ENCODE peak calls at places on chromosomes 7 and 10, in nine cellular contexts. X, B, M, G, Y, Q, R, O and S are unnamed samples. For H3K4me1 and H3K27me3, the result is how much of the 10 kb centered on the place peaks cover.

GRCh38 chr7:127512587-127512986 is 72.8 kb downstream of the GCC1 start:
- DNase-seq in O (no peak), M (no peak), Q (no peak), X (no peak), Y (no peak), B (no peak), G (peak), R (no peak), S (no peak)

GRCh38 chr10:1520909-1521565 is 216.3 kb downstream of the ADARB2 start:
- DNase-seq in B (no peak), G (no peak), X (no peak), O (no peak), Q (no peak), Y (no peak), M (no peak), R (no peak), S (no peak)

GRCh38 chr10:31000071-31000787 is 31.4 kb downstream of the ZNF438 start:
- DNase-seq in O (no peak), R (no peak), X (no peak), G (no peak), Q (no peak), B (no peak), M (no peak), Y (no peak), S (no peak)

GRCh38 chr7:4882169-4882741 is 1.3 kb downstream of the RADIL start:
- DNase-seq in O (peak), G (peak), B (peak), R (peak), M (peak), Y (no peak), Q (peak), X (no peak), S (peak)

GRCh38 chr10:77501152-77501845 is 136.3 kb downstream of the KCNMA1 start:
- DNase-seq in Q (no peak), M (no peak), G (no peak), X (peak), B (no peak), O (no peak), Y (peak), R (no peak), S (no peak)

GRCh38 chr7:35694161-35694783 is 663 bp downstream of the HERPUD2 start:
- DNase-seq in X (no peak), R (no peak), G (no peak), B (peak), Q (peak), M (no peak), O (peak), Y (no peak), S (no peak)

GRCh38 chr7:4919969-4920766 is 36.7 kb upstream of the RADIL start:
- DNase-seq in Q (no peak), O (no peak), B (no peak), X (no peak), Y (no peak), G (no peak), R (no peak), M (no peak), S (no peak)

GRCh38 chr7:15430191-15430590 is 131.6 kb downstream of the AGMO start:
- DNase-seq in G (no peak), O (no peak), B (no peak), X (no peak), R (no peak), Q (no peak), M (no peak), Y (no peak), S (no peak)

GRCh38 chr10:11017575-11018425 is at the start of gene CELF2:
- DNase-seq in X (no peak), Y (no peak), G (peak), Q (peak), R (peak), O (peak), M (peak), B (peak), S (peak)

GRCh38 chr7:9890092-9890491 is 1083.6 kb upstream of the PHF14 start:
- DNase-seq in Q (no peak), G (peak), M (no peak), R (no peak), Y (no peak), O (no peak), B (no peak), X (no peak), S (no peak)

GRCh38 chr10:97766996-97767924 is 4.5 kb downstream of the SFRP5 start:
- DNase-seq in R (no peak), M (no peak), X (no peak), G (no peak), B (no peak), Y (no peak), Q (no peak), O (no peak), S (no peak)

GRCh38 chr10:110762109-110762848 is 109.4 kb upstream of the PDCD4 start:
- DNase-seq in X (no peak), G (no peak), R (no peak), Y (no peak), Q (no peak), B (no peak), O (no peak), M (no peak), S (no peak)

GRCh38 chr10:43304687-43305333 is 37.9 kb upstream of the RASGEF1A start:
- DNase-seq in X (no peak), B (peak), Q (peak), R (peak), M (peak), G (peak), O (peak), Y (no peak), S (peak)

GRCh38 chr10:99654791-99655190 is 4.5 kb upstream of the ENTPD7 start:
- DNase-seq in X (no peak), Q (no peak), O (no peak), M (no peak), B (peak), R (no peak), G (no peak), Y (no peak), S (no peak)

GRCh38 chr10:48935141-48935540 is 4.5 kb downstream of the LRRC18 start:
- DNase-seq in O (no peak), X (no peak), Y (no peak), R (no peak), M (no peak), B (no peak), Q (no peak), G (peak), S (no peak)

GRCh38 chr7:17654940-17655339 is 285.4 kb downstream of the SNX13 start:
- DNase-seq in G (no peak), B (no peak), R (peak), X (no peak), Y (no peak), M (no peak), O (no peak), Q (no peak), S (no peak)

GRCh38 chr10:35079763-35080162 is 10.4 kb downstream of the CUL2 start:
- DNase-seq in M (no peak), O (no peak), G (no peak), Y (peak), B (no peak), Q (no peak), R (no peak), X (no peak), S (no peak)

GRCh38 chr7:41979834-41980307 is 257.1 kb downstream of the GLI3 start:
- DNase-seq in X (no peak), R (peak), Y (peak), O (no peak), G (peak), Q (peak), B (no peak), M (no peak), S (no peak)

GRCh38 chr10:50937230-50937907 is 51.9 kb upstream of the A1CF start:
- DNase-seq in G (peak), X (peak), M (no peak), Q (peak), R (peak), B (no peak), Y (peak), O (no peak), S (no peak)

GRCh38 chr10:6647811-6648526 is 67.9 kb upstream of the PRKCQ start:
- DNase-seq in O (peak), M (peak), R (peak), Y (peak), B (no peak), X (no peak), G (peak), Q (peak), S (no peak)

GRCh38 chr7:102810916-102811315 is 62.1 kb downstream of the FAM185A start:
- DNase-seq in G (no peak), M (no peak), B (no peak), X (no peak), R (no peak), Y (no peak), Q (no peak), O (no peak), S (no peak)

GRCh38 chr7:114217026-114217425 is 197.6 kb upstream of the FOXP2 start:
- DNase-seq in R (no peak), B (no peak), G (peak), X (no peak), M (no peak), Q (no peak), O (no peak), Y (peak), S (no peak)

GRCh38 chr7:143504937-143505297 is 27.2 kb downstream of the TAS2R41 start:
- DNase-seq in O (no peak), R (peak), Q (no peak), X (no peak), B (no peak), Y (no peak), G (peak), M (no peak), S (no peak)

GRCh38 chr10:14926061-14926470 is 27.8 kb downstream of the DCLRE1C start:
- DNase-seq in Q (no peak), G (no peak), M (no peak), R (no peak), O (no peak), Y (no peak), X (no peak), B (no peak), S (no peak)

GRCh38 chr10:96130326-96130758 is 245 bp downstream of the ZNF518A start:
- DNase-seq in M (peak), B (peak), Y (no peak), X (no peak), R (peak), Q (peak), O (peak), G (peak), S (no peak)

GRCh38 chr7:99461221-99461620 is 4.7 kb downstream of the ATP5MF start:
- DNase-seq in Q (no peak), O (no peak), R (no peak), M (no peak), Y (no peak), X (no peak), B (no peak), G (peak), S (no peak)

GRCh38 chr7:57404343-57404966 is 45.5 kb upstream of the ZNF716 start:
- DNase-seq in Q (peak), G (no peak), M (no peak), X (no peak), Y (no peak), R (no peak), O (no peak), B (no peak), S (peak)

GRCh38 chr7:12391922-12392615 is 11.6 kb downstream of the VWDE start:
- DNase-seq in R (no peak), B (no peak), Q (no peak), X (no peak), G (no peak), Y (no peak), O (no peak), M (no peak), S (no peak)

GRCh38 chr7:75727881-75728592 is 10.7 kb downstream of the HIP1 start:
- DNase-seq in Y (peak), M (peak), Q (no peak), R (peak), X (no peak), B (peak), O (peak), G (peak), S (peak)

GRCh38 chr10:99941942-99942835 is 67.6 kb downstream of the DNMBP start:
- DNase-seq in R (no peak), M (no peak), G (no peak), Q (no peak), O (no peak), X (no peak), Y (no peak), B (no peak), S (no peak)

GRCh38 chr7:25282194-25282593 is 53.9 kb upstream of the NPVF start:
- DNase-seq in X (no peak), B (no peak), R (peak), O (no peak), Q (no peak), M (peak), G (no peak), Y (no peak), S (no peak)

GRCh38 chr10:408223-408622 is 273.0 kb downstream of the ZMYND11 start:
- DNase-seq in M (peak), Q (no peak), X (no peak), B (peak), Y (no peak), G (no peak), R (no peak), O (no peak), S (no peak)

GRCh38 chr7:28474267-28474618 is 61.9 kb downstream of the CREB5 start:
- DNase-seq in G (no peak), Y (no peak), O (no peak), B (no peak), Q (no peak), R (no peak), M (no peak), X (no peak), S (no peak)
- H3K4me1 ChIP-seq in G (under half), Y (under half), O (under half), B (under half), Q (under half), R (under half), M (under half), X (under half), S (under half)

GRCh38 chr7:135664046-135664589 is 1.8 kb downstream of the STMP1 start:
- DNase-seq in M (no peak), B (no peak), Y (no peak), R (no peak), X (no peak), O (no peak), G (no peak), Q (no peak), S (no peak)
- TF ChIP-seq POLR2AphosphoS5 in M (no peak), B (no peak), Y (no peak), R (no peak), X (no peak), O (no peak), G (no peak), Q (no peak), S (no peak)

DNA sequence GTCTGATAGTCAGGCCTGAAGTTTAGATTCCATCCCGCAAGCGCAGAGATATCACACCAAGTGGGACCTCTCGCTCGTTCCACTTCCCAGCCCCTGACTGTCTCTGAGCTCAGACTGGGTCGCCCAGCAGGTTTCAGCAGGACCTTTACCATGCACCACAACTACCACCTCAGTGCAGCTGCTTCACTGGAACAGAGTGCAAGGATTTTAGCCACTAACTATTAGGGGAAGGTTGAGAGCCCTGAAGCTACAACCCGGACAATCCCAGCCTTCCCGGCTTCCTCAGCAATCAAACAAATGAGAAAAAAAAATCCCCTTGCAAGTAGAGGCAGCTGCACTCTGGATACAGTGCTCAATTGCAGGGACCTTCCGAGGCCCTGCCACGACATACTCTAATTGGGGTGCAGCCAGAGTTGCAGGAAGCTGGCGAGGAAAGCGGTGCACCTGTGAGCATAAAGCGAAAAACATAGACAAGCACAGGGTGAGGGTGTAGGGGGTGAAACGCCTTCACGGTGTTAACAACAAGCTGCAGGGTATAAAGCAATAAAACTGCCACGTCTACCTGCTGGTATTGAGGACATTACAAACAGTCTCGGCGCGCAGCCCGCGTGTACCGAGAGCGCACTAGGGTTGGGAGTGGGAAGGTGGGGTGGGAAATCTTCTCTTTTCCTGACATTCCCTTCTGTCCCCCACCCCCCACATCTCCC is 2.6 kb upstream of the DLX6 start:
- DNase-seq in Q (peak), R (no peak), G (peak), Y (no peak), M (no peak), B (no peak), O (no peak), X (no peak), S (no peak)
- H3K27me3 ChIP-seq in Q (under half), R (half or more), G (half or more), Y (under half), M (half or more), B (half or more), O (under half), X (under half), S (under half)

DNA sequence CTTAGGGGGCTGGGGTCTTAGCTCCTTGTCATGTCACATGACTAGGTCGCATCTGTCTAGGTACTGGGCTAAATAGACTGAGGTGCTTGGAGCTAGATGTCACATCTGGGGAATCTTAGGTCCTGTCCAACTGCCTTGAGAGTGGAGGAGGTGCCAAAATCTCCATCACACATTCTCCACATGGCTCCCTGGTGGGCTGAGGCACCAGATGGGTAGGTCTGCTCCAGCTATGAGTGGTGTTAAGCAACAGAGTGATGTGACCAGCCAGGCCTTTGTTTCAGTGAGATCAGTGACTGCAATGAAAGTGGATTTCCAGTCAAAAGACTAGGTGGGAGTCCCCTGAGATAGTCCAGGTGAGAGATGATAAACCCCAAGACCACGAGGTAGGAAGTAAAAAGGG is 251.8 kb downstream of the BMPER start:
- DNase-seq in R (no peak), M (no peak), Y (no peak), O (no peak), X (no peak), G (no peak), B (no peak), Q (no peak), S (no peak)
- H3K4me1 ChIP-seq in R (under half), M (under half), Y (under half), O (under half), X (under half), G (under half), B (under half), Q (half or more), S (under half)

GRCh38 chr7:43584200-43584586 is 1.3 kb downstream of the STK17A start:
- DNase-seq in X (peak), G (no peak), R (peak), O (peak), Q (no peak), B (peak), Y (no peak), M (peak), S (no peak)

GRCh38 chr7:43585521-43585920 is 2.6 kb downstream of the STK17A start:
- DNase-seq in R (peak), B (no peak), X (no peak), Y (no peak), O (no peak), G (no peak), M (no peak), Q (no peak), S (no peak)

GRCh38 chr7:43586251-43586900 is 3.5 kb downstream of the STK17A start:
- DNase-seq in Y (no peak), X (no peak), R (peak), Q (no peak), G (no peak), B (no peak), O (no peak), M (no peak), S (no peak)

GRCh38 chr7:43582503-43583423 is at the start of gene STK17A:
- DNase-seq in R (peak), Y (peak), M (peak), Q (peak), B (peak), X (peak), O (peak), G (peak), S (peak)

DNA sequence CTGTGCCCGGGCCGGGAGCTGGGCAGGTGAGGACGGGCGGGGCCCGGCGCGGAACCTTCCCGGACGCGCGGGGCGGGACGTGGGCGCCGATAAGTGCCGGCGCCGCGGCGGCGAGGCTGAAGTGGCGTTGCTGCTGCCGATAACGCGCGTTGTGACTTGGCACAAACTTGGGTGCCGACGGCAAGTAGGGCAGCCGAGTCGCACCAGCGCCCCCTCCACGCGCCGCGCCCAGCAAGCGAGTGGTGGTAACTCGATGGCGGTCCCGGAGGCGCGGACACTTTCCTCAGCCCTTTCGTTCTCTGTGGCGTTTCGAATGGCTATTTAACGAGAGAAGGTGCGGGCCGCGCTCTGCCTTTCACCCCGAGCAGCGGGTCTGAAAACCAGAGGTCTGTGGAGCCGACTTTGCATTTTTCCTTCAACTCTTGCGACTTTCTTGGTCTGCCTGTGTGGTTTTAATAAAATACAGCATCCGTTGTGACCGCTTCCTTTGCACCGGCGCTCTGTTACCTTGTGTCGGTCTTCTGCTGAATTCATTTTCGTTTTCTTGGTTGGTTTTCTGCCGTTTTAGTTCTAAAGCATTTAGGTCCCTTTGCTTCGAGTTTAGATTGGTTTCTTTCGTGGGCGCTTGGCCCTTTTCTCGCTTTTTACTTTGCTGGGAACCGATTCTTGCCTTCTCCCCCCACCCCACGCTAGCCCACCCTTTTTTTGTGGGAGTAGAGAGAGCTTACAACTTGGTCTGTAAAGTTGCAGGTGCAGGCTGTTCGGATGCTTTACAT is 704 bp downstream of the STK17A start:
- DNase-seq in M (peak), G (peak), X (no peak), R (peak), O (peak), Y (no peak), Q (peak), B (peak), S (peak)
- TF ChIP-seq POLR2AphosphoS5 in M (no peak), G (no peak), X (no peak), R (peak), O (no peak), Y (peak), Q (peak), B (no peak), S (no peak)